ENCODE peak calls at places on chromosomes 3 and 15, in five cellular contexts. F is SHP77 treated with DMSO at 0.1 percent for 48 hours; D is caudate nucleus; R is activated T-cell treated with anti-CD3 and anti-CD28 coated beads, Interleukin-2, amount 50 U/mL, for 4 hours; K is pancreas. Q is an unnamed sample.

GRCh38 chr3:64943861-64944260 is 256.1 kb upstream of the ADAMTS9 start:
- DNase-seq in F (no peak), D (no peak), R (no peak), K (no peak), Q (no peak)

GRCh38 chr15:85383470-85384148 is 3.2 kb downstream of the AKAP13 start:
- DNase-seq in F (no peak), D (no peak), R (no peak), K (no peak), Q (no peak)

GRCh38 chr3:82259994-82260393 is 498.5 kb upstream of the GBE1 start:
- DNase-seq in F (no peak), D (no peak), R (no peak), K (no peak), Q (no peak)

GRCh38 chr3:142276780-142277179 is 51.4 kb upstream of the GK5 start:
- DNase-seq in F (no peak), D (no peak), R (no peak), K (no peak), Q (no peak)

GRCh38 chr3:51646091-51646490 is 25.0 kb upstream of the TEX264 start:
- DNase-seq in F (no peak), D (no peak), R (no peak), K (no peak), Q (no peak)

GRCh38 chr15:59222906-59223579 is 16.4 kb downstream of the LDHAL6B start:
- DNase-seq in F (no peak), D (no peak), R (no peak), K (no peak), Q (no peak)

GRCh38 chr3:52333869-52334557 is 17.9 kb downstream of the DNAH1 start:
- DNase-seq in F (no peak), D (no peak), R (no peak), K (no peak), Q (no peak)

GRCh38 chr3:67719333-67719732 is 64.9 kb upstream of the SUCLG2 start:
- DNase-seq in F (no peak), D (no peak), R (no peak), K (no peak), Q (no peak)

GRCh38 chr15:86877171-86877631 is 797.5 kb downstream of the AGBL1 start:
- DNase-seq in F (no peak), D (no peak), R (no peak), K (no peak), Q (no peak)

GRCh38 chr3:58672451-58672850 is 5.9 kb upstream of the FAM3D start:
- DNase-seq in F (no peak), D (no peak), R (no peak), K (no peak), Q (no peak)

GRCh38 chr3:58419782-58420512 is 13.7 kb downstream of the PDHB start:
- DNase-seq in F (no peak), D (no peak), R (no peak), K (no peak), Q (no peak)

GRCh38 chr15:44656913-44657312 is 6.5 kb downstream of the SPG11 start:
- DNase-seq in F (no peak), D (no peak), R (no peak), K (no peak), Q (no peak)

Q was measured in neuronal stem cell.